ENCODE peak calls at places on chromosome 12, in four cellular contexts. C, A, O and L are unnamed samples. For H3K4me1, the result is how much of the 10 kb centered on the place peaks cover.

GRCh38 chr12:88638388-88638787 is 58.1 kb upstream of the KITLG start:
- DNase-seq in O (no peak), C (no peak), A (no peak), L (no peak)

GRCh38 chr12:107318804-107319535 is 225.6 kb upstream of the CRY1 start:
- DNase-seq in A (no peak), C (no peak), O (no peak), L (no peak)

GRCh38 chr12:2004113-2004929 is at the start of gene DCP1B:
- DNase-seq in O (peak), C (peak), A (peak), L (peak)

GRCh38 chr12:26734510-26735248 is 98.3 kb downstream of the ITPR2 start:
- DNase-seq in A (no peak), C (no peak), O (no peak), L (no peak)

GRCh38 chr12:58306266-58306995 is 365.1 kb downstream of the ATP23 start:
- DNase-seq in A (no peak), C (no peak), O (no peak), L (no peak)

GRCh38 chr12:59695379-59695778 is 99.5 kb downstream of the SLC16A7 start:
- DNase-seq in A (no peak), C (no peak), O (no peak), L (no peak)

GRCh38 chr12:11486623-11487444 is 91.5 kb upstream of the PRB2 start:
- DNase-seq in C (peak), O (peak), A (peak), L (peak)

GRCh38 chr12:98939350-98939749 is 294.3 kb downstream of the APAF1 start:
- DNase-seq in A (peak), O (no peak), C (no peak), L (no peak)

GRCh38 chr12:92511776-92512175 is 191.0 kb upstream of the PLEKHG7 start:
- DNase-seq in O (no peak), C (no peak), A (no peak), L (no peak)

GRCh38 chr12:108792361-108793292 is 61.3 kb upstream of the CORO1C start:
- DNase-seq in O (no peak), A (no peak), C (no peak), L (no peak)

GRCh38 chr12:91893476-91893875 is 252.2 kb downstream of the BTG1 start:
- DNase-seq in A (no peak), C (no peak), O (no peak), L (no peak)

GRCh38 chr12:102439391-102440108 is 40.8 kb downstream of the IGF1 start:
- DNase-seq in C (no peak), O (no peak), A (no peak), L (no peak)

GRCh38 chr12:48029811-48030650 is 25.8 kb upstream of the COL2A1 start:
- DNase-seq in O (no peak), C (no peak), A (no peak), L (no peak)

GRCh38 chr12:12297201-12297830 is 30.5 kb upstream of the LRP6 start:
- DNase-seq in C (no peak), A (no peak), O (no peak), L (no peak)

GRCh38 chr12:100101000-100101399 is 41.7 kb downstream of the BLTP3B start:
- DNase-seq in A (no peak), C (no peak), O (no peak), L (no peak)

GRCh38 chr12:123269395-123269892 is 2.2 kb downstream of the CDK2AP1 start:
- DNase-seq in O (no peak), C (no peak), A (peak), L (no peak)

GRCh38 chr12:131894981-131895639 is 688 bp downstream of the ULK1 start:
- DNase-seq in A (no peak), C (no peak), O (no peak), L (no peak)

GRCh38 chr12:20701106-20701505 is 6.0 kb downstream of the SLCO1C1 start:
- DNase-seq in C (no peak), A (no peak), O (no peak), L (no peak)

GRCh38 chr12:20695232-20695631 is at the start of gene SLCO1C1:
- DNase-seq in O (no peak), C (no peak), A (no peak), L (no peak)

DNA sequence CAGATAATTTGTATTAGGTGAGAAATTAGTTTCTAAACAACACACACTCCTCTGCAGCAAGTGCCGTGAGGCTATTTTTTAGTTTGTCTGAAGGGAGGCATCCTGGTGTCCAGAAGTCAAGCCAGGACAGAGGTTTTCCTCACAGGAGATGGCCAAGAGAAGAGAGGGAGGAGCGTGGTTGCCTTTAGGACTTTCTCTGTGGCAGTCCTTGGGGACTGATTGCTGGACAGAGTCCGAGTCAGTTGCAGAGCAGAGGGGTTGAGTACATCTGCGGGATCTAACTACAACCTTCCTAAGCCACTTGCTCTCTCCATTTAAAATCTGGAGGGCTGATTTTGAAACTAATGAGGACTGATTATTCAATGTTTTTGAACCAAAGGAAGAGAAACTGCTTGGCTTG is 1.0 kb downstream of the SLCO1C1 start:
- DNase-seq in A (no peak), O (no peak), C (no peak), L (no peak)
- TF ChIP-seq ESRRA in A (no peak), O (no peak), C (no peak), L (no peak)

GRCh38 chr12:53324113-53324778 is 2.8 kb upstream of the AAAS start:
- DNase-seq in O (peak), A (no peak), C (no peak), L (peak)
- TF ChIP-seq HDAC2 in O (peak), A (no peak), C (no peak), L (no peak)

GRCh38 chr12:57236925-57237652 is 7.6 kb downstream of the SHMT2 start:
- DNase-seq in A (no peak), O (no peak), C (no peak), L (no peak)

GRCh38 chr12:57237952-57238853 is 8.7 kb downstream of the SHMT2 start:
- DNase-seq in O (peak), C (no peak), A (no peak), L (no peak)

GRCh38 chr12:57238854-57239554 is 9.5 kb downstream of the SHMT2 start:
- DNase-seq in C (peak), O (peak), A (peak), L (no peak)

GRCh38 chr12:57236224-57236924 is 6.9 kb downstream of the SHMT2 start:
- DNase-seq in C (no peak), O (no peak), A (no peak), L (no peak)

GRCh38 chr12:57237653-57237951 is 8.1 kb downstream of the SHMT2 start:
- DNase-seq in O (no peak), A (no peak), C (no peak), L (no peak)
- H3K4me1 ChIP-seq in O (under half), A (half or more), C (under half), L (under half)

GRCh38 chr12:113059071-113059595 is 2.6 kb downstream of the DTX1 start:
- DNase-seq in O (no peak), A (no peak), C (no peak), L (no peak)
- TF ChIP-seq ESRRA in O (no peak), A (no peak), C (no peak), L (no peak)

DNA sequence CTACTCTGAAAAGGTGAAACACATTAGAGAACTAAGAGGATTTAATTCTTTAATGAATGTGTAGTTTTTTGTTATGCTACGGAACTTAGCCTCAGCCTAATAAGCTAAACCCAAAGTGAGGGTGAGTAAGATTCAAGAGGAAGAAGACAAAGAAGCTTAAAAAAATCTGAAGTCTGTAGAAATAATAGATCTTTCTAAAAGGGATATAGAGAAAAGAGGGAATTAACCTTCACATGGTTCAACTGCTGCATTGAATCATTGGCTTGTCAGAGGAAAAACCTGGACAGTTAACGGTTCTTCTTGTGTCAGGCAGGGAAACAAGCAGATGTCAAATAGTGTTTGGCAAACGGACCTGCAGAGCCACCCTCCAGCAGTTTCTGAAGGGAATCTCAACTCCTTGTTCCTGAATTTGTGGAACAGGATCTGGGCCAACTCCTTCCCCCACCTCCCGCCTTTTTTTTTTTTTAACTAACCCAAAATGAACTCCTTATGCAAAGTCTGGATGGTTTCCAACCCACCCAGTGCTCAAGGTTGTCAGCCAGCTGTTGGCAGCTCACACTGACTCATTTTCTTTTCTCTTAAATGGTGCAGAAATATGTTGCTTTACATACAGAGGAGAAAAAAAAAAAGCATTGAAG is 187.2 kb downstream of the CAND1 start:
- DNase-seq in A (no peak), C (no peak), O (no peak), L (no peak)
- TF ChIP-seq HDAC2 in A (no peak), C (no peak), O (no peak), L (no peak)

GRCh38 chr12:124453419-124454351 is 113.7 kb downstream of the NCOR2 start:
- DNase-seq in A (no peak), C (peak), O (no peak), L (peak)

GRCh38 chr12:124454735-124455134 is 112.7 kb downstream of the NCOR2 start:
- DNase-seq in O (no peak), C (no peak), A (no peak), L (no peak)

GRCh38 chr12:124452576-124453391 is 114.6 kb downstream of the NCOR2 start:
- DNase-seq in A (no peak), C (no peak), O (no peak), L (no peak)

GRCh38 chr12:124455336-124455735 is 112.1 kb downstream of the NCOR2 start:
- DNase-seq in A (no peak), O (no peak), C (no peak), L (no peak)

GRCh38 chr12:124454352-124454725 is 113.1 kb downstream of the NCOR2 start:
- DNase-seq in C (no peak), O (no peak), A (no peak), L (no peak)
- H3K4me1 ChIP-seq in C (under half), O (under half), A (under half), L (half or more)

DNA sequence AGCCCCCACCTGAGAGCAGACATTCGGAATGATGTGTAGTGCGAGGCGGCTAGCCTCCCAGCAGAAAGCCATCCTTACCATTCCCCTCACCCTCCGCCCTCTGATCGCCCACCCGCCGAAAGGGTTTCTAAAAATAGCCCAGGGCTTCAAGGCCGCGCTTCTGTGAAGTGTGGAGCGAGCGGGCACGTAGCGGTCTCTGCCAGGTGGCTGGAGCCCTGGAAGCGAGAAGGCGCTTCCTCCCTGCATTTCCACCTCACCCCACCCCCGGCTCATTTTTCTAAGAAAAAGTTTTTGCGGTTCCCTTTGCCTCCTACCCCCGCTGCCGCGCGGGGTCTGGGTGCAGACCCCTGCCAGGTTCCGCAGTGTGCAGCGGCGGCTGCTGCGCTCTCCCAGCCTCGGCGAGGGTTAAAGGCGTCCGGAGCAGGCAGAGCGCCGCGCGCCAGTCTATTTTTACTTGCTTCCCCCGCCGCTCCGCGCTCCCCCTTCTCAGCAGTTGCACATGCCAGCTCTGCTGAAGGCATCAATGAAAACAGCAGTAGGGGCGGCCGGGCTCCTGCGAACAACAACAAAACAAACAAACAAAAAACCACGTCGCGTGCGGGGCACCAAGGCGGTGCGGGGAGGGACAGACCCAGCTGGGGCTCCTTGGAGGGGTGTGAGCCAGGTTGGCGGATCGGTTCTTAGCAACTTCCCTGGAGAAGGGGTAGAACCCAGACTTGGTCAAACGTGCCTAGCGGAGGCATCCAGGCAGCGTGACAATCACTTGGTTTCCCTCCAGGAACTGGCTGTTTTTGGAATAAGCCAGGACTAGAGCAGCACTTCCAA is 2.4 kb downstream of the PRMT8 start:
- DNase-seq in O (no peak), C (no peak), A (no peak), L (no peak)
- TF ChIP-seq ESRRA in O (no peak), C (no peak), A (no peak), L (no peak)

GRCh38 chr12:95699579-95699978 is 91.0 kb downstream of the NTN4 start:
- DNase-seq in O (no peak), A (no peak), C (no peak), L (no peak)

GRCh38 chr12:95701275-95701674 is 89.3 kb downstream of the NTN4 start:
- DNase-seq in C (no peak), O (no peak), A (no peak), L (no peak)

GRCh38 chr12:95703986-95704385 is 86.6 kb downstream of the NTN4 start:
- DNase-seq in C (no peak), O (no peak), A (no peak), L (no peak)

GRCh38 chr12:95701722-95702418 is 88.7 kb downstream of the NTN4 start:
- DNase-seq in A (no peak), C (no peak), O (no peak), L (no peak)

GRCh38 chr12:95700316-95700785 is 90.2 kb downstream of the NTN4 start:
- DNase-seq in O (no peak), A (no peak), C (no peak), L (peak)
- TF ChIP-seq HDAC2 in O (no peak), A (no peak), C (no peak), L (no peak)

DNA sequence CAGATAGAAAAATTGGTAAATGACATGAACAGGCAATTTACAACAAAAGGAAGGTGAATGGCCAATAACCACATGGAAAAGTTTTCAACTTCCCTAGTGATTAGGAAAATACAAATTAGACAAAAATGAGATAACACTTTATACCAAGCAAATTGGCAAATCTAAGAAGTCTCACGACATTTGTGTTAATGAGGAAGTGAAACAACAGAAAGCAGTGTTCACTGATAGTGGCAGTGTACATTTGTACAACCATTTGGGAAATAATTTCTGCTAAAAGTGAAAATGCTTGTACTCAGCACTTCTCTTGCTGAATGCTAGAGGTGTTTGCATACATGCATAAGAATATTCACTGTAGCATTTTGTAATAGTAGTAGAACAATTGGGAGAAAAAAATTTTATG is 126.6 kb downstream of the LLPH start:
- DNase-seq in O (no peak), C (no peak), A (no peak), L (no peak)
- H3K4me1 ChIP-seq in O (under half), C (under half), A (under half), L (under half)

GRCh38 chr12:52942914-52943207 is 6.1 kb upstream of the KRT18 start:
- DNase-seq in C (no peak), O (peak), A (no peak), L (no peak)

GRCh38 chr12:52945389-52946232 is 3.3 kb upstream of the KRT18 start:
- DNase-seq in O (peak), A (peak), C (no peak), L (no peak)

GRCh38 chr12:52946334-52946733 is 2.6 kb upstream of the KRT18 start:
- DNase-seq in A (no peak), C (no peak), O (no peak), L (no peak)

GRCh38 chr12:52946797-52947547 is 1.9 kb upstream of the KRT18 start:
- DNase-seq in C (no peak), A (peak), O (peak), L (no peak)

GRCh38 chr12:52944683-52945388 is 4.1 kb upstream of the KRT18 start:
- DNase-seq in O (no peak), A (no peak), C (no peak), L (no peak)
- TF ChIP-seq ESRRA in O (no peak), A (no peak), C (no peak), L (no peak)